ENCODE peak calls at places on chromosome 5, in seven cellular contexts. A is body of pancreas, Y is HFF-Myc, O is fibroblast of mammary gland, N is cerebellar cortex, L is retinal pigment epithelial cell, H is pancreas. J is an unnamed sample.

GRCh38 chr5:43658499-43658898 is 55.5 kb downstream of the NNT start:
- DNase-seq in Y (peak), A (no peak), N (no peak), O (peak), H (no peak), L (no peak), J (no peak)

GRCh38 chr5:180395540-180396274 is 42.6 kb upstream of the GFPT2 start:
- DNase-seq in H (no peak), O (peak), L (no peak), N (peak), Y (no peak), A (no peak), J (no peak)

GRCh38 chr5:127077346-127077745 is 4.0 kb upstream of the C5orf63 start:
- DNase-seq in H (no peak), Y (no peak), O (no peak), N (no peak), A (no peak), L (no peak), J (no peak)

GRCh38 chr5:79636981-79637733 is 24.9 kb downstream of the TENT2 start:
- DNase-seq in H (no peak), O (peak), N (no peak), L (no peak), A (no peak), Y (no peak), J (no peak)

GRCh38 chr5:172194985-172195774 is 1.2 kb downstream of the EFCAB9 start:
- DNase-seq in H (no peak), A (no peak), N (no peak), O (no peak), Y (no peak), L (no peak), J (no peak)

GRCh38 chr5:158569534-158569933 is 530.2 kb downstream of the EBF1 start:
- DNase-seq in Y (no peak), L (no peak), A (no peak), H (no peak), N (no peak), O (no peak), J (no peak)

GRCh38 chr5:43389679-43390329 is 22.4 kb downstream of the CCL28 start:
- DNase-seq in H (no peak), O (peak), Y (peak), N (peak), L (peak), A (peak), J (peak)

GRCh38 chr5:179805529-179806249 is 977 bp downstream of the MGAT4B start:
- DNase-seq in N (no peak), A (peak), L (no peak), H (peak), O (no peak), Y (no peak), J (no peak)

GRCh38 chr5:172777381-172778222 is 6.6 kb upstream of the DUSP1 start:
- DNase-seq in L (no peak), N (peak), Y (no peak), O (peak), H (peak), A (peak), J (peak)

GRCh38 chr5:6820851-6821479 is 107.7 kb downstream of the TENT4A start:
- DNase-seq in O (peak), A (peak), Y (peak), H (no peak), L (no peak), N (peak), J (no peak)

GRCh38 chr5:58530942-58531490 is 39.8 kb downstream of the GAPT start:
- DNase-seq in N (no peak), H (no peak), A (no peak), L (no peak), O (no peak), Y (no peak), J (no peak)